ENCODE peak calls at places on chromosome 1, in nine cellular contexts. V, N, Q, B, F, P, T, W and Z are unnamed samples.

GRCh38 chr1:22712502-22713271 is 2.0 kb downstream of the EPHB2 start:
- DNase-seq in V (peak), N (no peak), Q (no peak), B (no peak), F (no peak), P (peak), T (no peak), W (no peak), Z (no peak)

GRCh38 chr1:235832011-235832410 is 34.7 kb downstream of the LYST start:
- DNase-seq in V (no peak), N (no peak), Q (no peak), B (no peak), F (no peak), P (no peak), T (no peak), W (no peak), Z (no peak)

GRCh38 chr1:245458761-245459174 is 304.0 kb downstream of the KIF26B start:
- DNase-seq in V (peak), N (no peak), Q (no peak), B (no peak), F (no peak), P (peak), T (no peak), W (peak), Z (no peak)

GRCh38 chr1:100400332-100400933 is 48.1 kb downstream of the CDC14A start:
- DNase-seq in V (no peak), N (peak), Q (no peak), B (no peak), F (no peak), P (peak), T (no peak), W (no peak), Z (no peak)

GRCh38 chr1:210465150-210465549 is 136.4 kb downstream of the HHAT start:
- DNase-seq in V (no peak), N (no peak), Q (no peak), B (no peak), F (no peak), P (no peak), T (no peak), W (no peak), Z (no peak)

GRCh38 chr1:206909167-206909882 is 12.1 kb downstream of the IL24 start:
- DNase-seq in V (peak), N (no peak), Q (no peak), B (peak), F (peak), P (peak), T (no peak), W (no peak), Z (peak)

GRCh38 chr1:198497326-198498220 is 42.9 kb downstream of the ATP6V1G3 start:
- DNase-seq in V (peak), N (no peak), Q (peak), B (peak), F (no peak), P (peak), T (no peak), W (peak), Z (peak)

GRCh38 chr1:156508205-156508954 is 7.8 kb upstream of the MEF2D start:
- DNase-seq in V (peak), N (no peak), Q (no peak), B (no peak), F (no peak), P (no peak), T (no peak), W (peak), Z (no peak)

GRCh38 chr1:201831371-201831770 is 2.4 kb downstream of the IPO9 start:
- DNase-seq in V (no peak), N (no peak), Q (no peak), B (no peak), F (no peak), P (no peak), T (no peak), W (no peak), Z (no peak)

GRCh38 chr1:43286115-43286514 is 734 bp upstream of the C1orf210 start:
- DNase-seq in V (no peak), N (no peak), Q (no peak), B (no peak), F (no peak), P (no peak), T (no peak), W (no peak), Z (no peak)

GRCh38 chr1:53065391-53065790 is 3.4 kb downstream of the PODN start:
- DNase-seq in V (no peak), N (no peak), Q (no peak), B (no peak), F (no peak), P (no peak), T (no peak), W (no peak), Z (no peak)

GRCh38 chr1:21663951-21664805 is 5.0 kb downstream of the RAP1GAP start:
- DNase-seq in V (no peak), N (no peak), Q (no peak), B (no peak), F (no peak), P (no peak), T (peak), W (no peak), Z (no peak)

GRCh38 chr1:235632538-235633219 is 16.9 kb downstream of the GNG4 start:
- DNase-seq in V (peak), N (no peak), Q (peak), B (peak), F (no peak), P (peak), T (no peak), W (peak), Z (peak)

GRCh38 chr1:5718716-5719632 is 273.3 kb downstream of the NPHP4 start:
- DNase-seq in V (no peak), N (no peak), Q (no peak), B (no peak), F (no peak), P (no peak), T (no peak), W (no peak), Z (no peak)

GRCh38 chr1:10720635-10721034 is 75.8 kb downstream of the CASZ1 start:
- DNase-seq in V (no peak), N (no peak), Q (no peak), B (no peak), F (no peak), P (no peak), T (no peak), W (no peak), Z (no peak)

GRCh38 chr1:222529181-222529580 is 18.7 kb downstream of the HHIPL2 start:
- DNase-seq in V (no peak), N (no peak), Q (no peak), B (no peak), F (no peak), P (no peak), T (no peak), W (no peak), Z (no peak)

GRCh38 chr1:26045712-26046312 is at the start of gene SLC30A2:
- DNase-seq in V (no peak), N (no peak), Q (no peak), B (no peak), F (no peak), P (no peak), T (no peak), W (no peak), Z (no peak)

GRCh38 chr1:163709636-163710035 is 387.9 kb downstream of the NUF2 start:
- DNase-seq in V (peak), N (no peak), Q (no peak), B (no peak), F (no peak), P (no peak), T (no peak), W (no peak), Z (no peak)

GRCh38 chr1:68788762-68789161 is 291.9 kb upstream of the DEPDC1 start:
- DNase-seq in V (no peak), N (no peak), Q (no peak), B (no peak), F (no peak), P (no peak), T (no peak), W (no peak), Z (no peak)

GRCh38 chr1:85605519-85606413 is 25.2 kb downstream of the CCN1 start:
- DNase-seq in V (no peak), N (no peak), Q (no peak), B (peak), F (no peak), P (no peak), T (no peak), W (no peak), Z (peak)

GRCh38 chr1:156465747-156466365 is 34.7 kb downstream of the MEF2D start:
- DNase-seq in V (no peak), N (no peak), Q (no peak), B (no peak), F (no peak), P (no peak), T (no peak), W (no peak), Z (peak)

GRCh38 chr1:239976130-239976968 is 115.3 kb upstream of the FMN2 start:
- DNase-seq in V (peak), N (no peak), Q (peak), B (peak), F (peak), P (peak), T (no peak), W (peak), Z (peak)

GRCh38 chr1:28370220-28371010 is 875 bp downstream of the PHACTR4 start:
- DNase-seq in V (peak), N (no peak), Q (no peak), B (no peak), F (peak), P (peak), T (no peak), W (peak), Z (peak)

GRCh38 chr1:31510853-31511789 is 65.2 kb upstream of the TINAGL1 start:
- DNase-seq in V (no peak), N (no peak), Q (no peak), B (no peak), F (no peak), P (no peak), T (no peak), W (no peak), Z (no peak)

GRCh38 chr1:214831956-214832355 is 229.0 kb downstream of the CENPF start:
- DNase-seq in V (no peak), N (no peak), Q (no peak), B (no peak), F (no peak), P (no peak), T (no peak), W (no peak), Z (no peak)

GRCh38 chr1:42957229-42957879 is 1.3 kb downstream of the SLC2A1 start:
- DNase-seq in V (no peak), N (no peak), Q (no peak), B (no peak), F (no peak), P (no peak), T (no peak), W (no peak), Z (no peak)

GRCh38 chr1:51421961-51422360 is 91.6 kb upstream of the TTC39A start:
- DNase-seq in V (peak), N (no peak), Q (peak), B (peak), F (no peak), P (peak), T (no peak), W (peak), Z (peak)